ENCODE peak calls at places on chromosome 22, in four cellular contexts. J is NB4, B is K562, I is GM12878. S is an unnamed sample.

GRCh38 chr22:48167238-48167637 is 1404.8 kb downstream of the TBC1D22A start:
- DNase-seq in I (no peak), J (peak), B (peak), S (no peak)

GRCh38 chr22:23564276-23564675 is 15.8 kb downstream of the IGLL1 start:
- DNase-seq in J (no peak), I (no peak), B (no peak), S (no peak)

GRCh38 chr22:49296561-49296960 is 531.1 kb downstream of the BRD1 start:
- DNase-seq in I (no peak), B (no peak), J (no peak), S (no peak)

GRCh38 chr22:50059185-50059880 is 1.2 kb upstream of the TTLL8 start:
- DNase-seq in I (no peak), J (peak), B (peak), S (peak)

GRCh38 chr22:44438056-44438455 is 60.0 kb downstream of the RTL6 start:
- DNase-seq in I (no peak), B (peak), J (no peak), S (no peak)

GRCh38 chr22:26785942-26786341 is 128.6 kb downstream of the MIAT start:
- DNase-seq in J (no peak), B (no peak), I (peak), S (no peak)

GRCh38 chr22:26168934-26169311 is 339 bp upstream of the SEZ6L start:
- DNase-seq in J (no peak), I (no peak), B (no peak), S (no peak)

GRCh38 chr22:26763633-26764295 is 106.4 kb downstream of the MIAT start:
- DNase-seq in B (no peak), I (no peak), J (no peak), S (no peak)

GRCh38 chr22:49395617-49396016 is 432.1 kb downstream of the BRD1 start:
- DNase-seq in J (no peak), I (no peak), B (no peak), S (no peak)

GRCh38 chr22:49541451-49542230 is 286.0 kb downstream of the BRD1 start:
- DNase-seq in I (no peak), B (no peak), J (no peak), S (no peak)

GRCh38 chr22:36048911-36049677 is 20.5 kb upstream of the RBFOX2 start:
- DNase-seq in I (no peak), B (peak), J (no peak), S (no peak)

GRCh38 chr22:22139364-22139763 is 105.2 kb upstream of the VPREB1 start:
- DNase-seq in J (no peak), I (no peak), B (no peak), S (no peak)

GRCh38 chr22:44623771-44624510 is 78.1 kb upstream of the PRR5 start:
- DNase-seq in J (peak), I (no peak), B (peak), S (no peak)

GRCh38 chr22:18024276-18024939 is at the start of gene MICAL3:
- DNase-seq in I (no peak), J (peak), B (peak), S (peak)

GRCh38 chr22:41908409-41909289 is 6.2 kb downstream of the SHISA8 start:
- DNase-seq in B (no peak), J (no peak), I (no peak), S (no peak)

GRCh38 chr22:47054231-47055072 is 292.0 kb downstream of the TBC1D22A start:
- DNase-seq in B (no peak), J (no peak), I (no peak), S (no peak)

GRCh38 chr22:47056361-47056760 is 293.9 kb downstream of the TBC1D22A start:
- DNase-seq in J (no peak), I (no peak), B (no peak), S (no peak)

GRCh38 chr22:47055921-47056320 is 293.5 kb downstream of the TBC1D22A start:
- DNase-seq in B (no peak), J (no peak), I (no peak), S (no peak)

GRCh38 chr22:47055073-47055355 is 292.6 kb downstream of the TBC1D22A start:
- DNase-seq in J (no peak), B (no peak), I (no peak), S (no peak)

DNA sequence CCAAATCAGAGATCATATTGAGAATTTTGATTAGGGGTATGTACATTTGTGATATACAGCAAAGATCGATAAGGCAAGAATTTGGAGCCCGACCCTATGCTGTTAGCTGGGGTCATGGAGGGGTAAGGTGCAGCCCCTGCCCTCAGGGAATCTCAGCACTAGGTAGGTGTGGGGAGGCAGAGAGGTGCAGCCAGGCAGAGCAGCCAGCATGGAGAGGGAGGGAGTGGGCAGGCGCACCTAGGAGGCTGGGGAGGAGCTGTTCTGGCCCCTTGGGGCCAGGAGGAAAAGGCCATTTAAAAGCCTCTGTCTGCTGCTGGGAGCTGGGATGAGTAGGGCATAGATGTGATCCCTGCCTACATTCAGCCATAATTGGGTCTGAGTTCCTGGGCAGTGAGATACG is 293.0 kb downstream of the TBC1D22A start:
- DNase-seq in J (no peak), B (no peak), I (no peak), S (no peak)
- TF ChIP-seq MYC in J (no peak), B (no peak), I (no peak), S (no peak)

GRCh38 chr22:19057999-19058491 is 64.2 kb downstream of the DGCR2 start:
- DNase-seq in J (no peak), I (no peak), B (no peak), S (no peak)
- TF ChIP-seq MYC in J (no peak), I (no peak), B (no peak), S (no peak)

GRCh38 chr22:43263645-43264514 is 76.9 kb upstream of the TTLL12 start:
- DNase-seq in J (peak), B (peak), I (peak), S (peak)

GRCh38 chr22:43260346-43260745 is 73.4 kb upstream of the TTLL12 start:
- DNase-seq in I (no peak), J (no peak), B (no peak), S (no peak)

GRCh38 chr22:43257549-43257948 is 70.6 kb upstream of the TTLL12 start:
- DNase-seq in B (no peak), I (no peak), J (no peak), S (peak)

GRCh38 chr22:43262990-43263644 is 76.2 kb upstream of the TTLL12 start:
- DNase-seq in I (peak), J (peak), B (peak), S (no peak)

DNA sequence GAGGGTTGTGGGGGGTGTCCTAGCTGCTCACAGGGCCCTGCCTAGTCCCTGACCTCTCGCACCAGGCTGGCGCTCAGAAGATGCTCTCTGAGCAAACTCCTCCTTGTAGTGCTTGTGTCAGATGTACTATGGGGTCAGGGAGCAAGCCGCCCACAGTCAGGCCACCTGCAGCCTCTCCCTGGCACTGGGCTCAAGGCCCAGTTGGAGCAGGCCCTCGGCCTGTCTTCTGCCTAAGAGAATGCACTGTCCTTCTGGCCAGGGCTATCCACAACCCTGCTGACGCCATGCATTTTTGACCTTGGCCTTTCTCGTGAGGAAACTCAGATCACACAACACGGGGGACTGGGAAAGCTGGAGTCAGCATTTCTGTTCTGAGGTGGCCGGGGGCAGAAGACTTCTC is 73.9 kb upstream of the TTLL12 start:
- DNase-seq in B (no peak), I (no peak), J (no peak), S (no peak)
- TF ChIP-seq MYC in B (no peak), I (no peak), J (no peak), S (no peak)

GRCh38 chr22:34878996-34879395 is 187.0 kb upstream of the ISX start:
- DNase-seq in J (no peak), B (no peak), I (no peak), S (no peak)
- TF ChIP-seq MYC in J (no peak), B (no peak), I (no peak), S (no peak)

DNA sequence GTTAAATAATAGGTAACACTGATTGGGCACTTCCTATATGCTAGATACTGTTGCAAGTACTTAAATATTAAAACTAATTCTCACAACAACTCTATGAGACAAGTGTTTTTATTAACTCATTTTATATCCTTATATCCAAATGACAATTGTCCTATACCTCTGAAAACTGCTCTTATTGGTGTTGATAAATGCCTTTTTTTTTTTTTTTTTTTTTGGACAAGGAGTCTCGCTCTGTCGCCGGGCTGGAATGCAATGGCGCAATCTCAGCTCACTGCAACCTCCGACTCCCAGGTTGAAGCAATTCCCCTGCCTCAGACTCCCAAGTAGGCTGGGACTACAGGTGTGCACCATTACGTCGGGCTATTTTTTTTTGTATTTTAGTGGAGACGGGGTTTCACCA is 41.6 kb downstream of the MRTFA start:
- DNase-seq in I (no peak), B (no peak), J (no peak), S (no peak)
- TF ChIP-seq MYC in I (no peak), B (no peak), J (no peak), S (no peak)

DNA sequence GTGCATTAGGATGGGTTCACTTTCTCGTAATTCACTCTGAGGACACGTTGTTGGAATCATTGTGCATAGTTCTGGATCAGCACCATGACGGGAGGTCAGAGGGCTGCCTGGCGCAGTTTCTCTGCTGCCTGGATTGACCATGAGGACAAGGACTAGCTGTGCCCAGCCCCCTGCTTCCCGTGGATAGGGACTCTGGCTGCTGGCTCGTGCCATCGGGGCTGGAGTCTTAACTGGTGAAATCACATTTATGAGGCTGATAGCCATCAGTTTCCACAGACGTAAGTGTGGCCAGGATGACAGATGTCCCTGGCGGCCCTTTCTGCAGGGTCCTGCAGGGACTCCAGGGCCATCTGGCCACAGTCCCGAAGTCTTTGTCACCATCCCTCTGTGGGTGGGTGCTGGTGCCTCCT is 24.1 kb upstream of the GRAMD4 start:
- DNase-seq in I (no peak), J (no peak), B (no peak), S (no peak)
- TF ChIP-seq MYC in I (no peak), J (no peak), B (no peak), S (no peak)

DNA sequence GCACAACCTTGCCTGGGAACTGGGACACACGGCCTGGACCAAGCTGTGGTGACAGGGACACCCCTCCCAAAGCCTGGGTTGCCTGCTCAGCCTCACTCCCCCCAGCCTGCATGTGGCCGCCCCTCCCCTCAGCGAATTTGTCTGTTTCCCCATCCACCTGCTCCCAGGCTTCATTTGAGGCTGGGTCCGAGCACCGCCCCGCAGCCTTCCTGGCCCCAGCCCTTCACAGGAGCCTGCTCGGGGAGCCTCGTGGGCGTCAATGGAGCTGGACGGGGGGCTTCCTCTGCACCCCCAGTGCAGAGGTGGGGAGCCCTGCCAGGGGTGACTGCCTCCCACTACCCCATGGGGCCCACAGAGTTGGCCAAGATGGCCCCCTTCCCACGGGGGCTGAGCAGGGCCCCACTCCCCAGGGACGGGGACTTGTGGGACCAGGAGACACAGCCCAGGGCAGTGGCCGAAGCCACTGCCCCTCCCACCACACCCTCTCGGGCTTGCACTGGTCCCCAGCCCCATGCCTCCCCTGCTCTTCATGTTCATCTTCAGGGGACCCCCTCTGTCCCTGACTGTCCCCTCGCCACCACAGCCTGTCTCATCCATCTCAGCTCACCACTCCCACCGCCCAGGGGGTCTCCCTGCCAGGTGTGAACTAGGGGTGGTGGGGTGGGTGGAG is 91.7 kb downstream of the WNT7B start:
- DNase-seq in I (no peak), B (no peak), J (no peak), S (no peak)
- TF ChIP-seq MYC in I (no peak), B (no peak), J (no peak), S (no peak)

GRCh38 chr22:19879248-19879575 is 24.5 kb upstream of the GNB1L start:
- DNase-seq in J (no peak), I (no peak), B (no peak), S (no peak)

GRCh38 chr22:19878461-19879247 is 24.0 kb upstream of the GNB1L start:
- DNase-seq in B (no peak), I (no peak), J (no peak), S (no peak)

GRCh38 chr22:19876941-19877625 is 22.4 kb upstream of the GNB1L start:
- DNase-seq in B (no peak), I (no peak), J (no peak), S (no peak)

GRCh38 chr22:19876314-19876940 is 21.8 kb upstream of the GNB1L start:
- DNase-seq in B (no peak), I (no peak), J (no peak), S (peak)

DNA sequence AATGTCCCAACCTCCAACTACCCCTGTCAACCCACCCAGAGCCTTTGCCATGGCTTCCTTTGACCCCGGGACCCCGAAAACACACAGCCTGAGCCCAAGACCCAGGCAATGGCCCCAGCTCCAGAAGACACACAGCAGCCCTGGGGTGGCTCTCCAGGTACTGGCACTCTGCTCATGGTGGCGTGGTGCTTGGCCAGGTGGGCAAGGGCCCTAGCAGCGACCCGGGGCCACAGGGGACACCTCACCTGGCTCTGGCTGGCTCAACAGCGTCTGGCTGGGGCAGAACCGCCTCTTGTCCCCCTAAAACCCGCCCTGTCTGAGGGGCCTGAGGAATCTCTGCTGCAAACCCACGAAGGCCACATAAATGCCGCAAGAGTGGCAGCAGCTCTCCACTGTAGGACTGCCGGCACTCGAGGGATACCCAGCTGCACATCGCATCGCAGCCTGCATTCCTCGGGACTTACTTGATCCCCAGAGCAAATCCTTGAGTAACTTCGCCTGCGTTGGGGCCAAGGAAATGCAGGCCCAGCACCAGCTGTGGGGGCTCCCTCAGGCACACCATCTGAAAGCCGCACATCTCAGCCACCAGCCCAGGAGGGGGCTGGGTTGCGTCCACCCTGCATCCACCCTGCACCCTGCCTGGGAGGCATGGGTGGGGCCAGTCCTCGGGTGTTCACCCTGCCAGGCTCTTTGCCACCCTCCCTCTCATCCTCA is 23.1 kb upstream of the GNB1L start:
- DNase-seq in B (no peak), J (no peak), I (no peak), S (no peak)
- TF ChIP-seq MYC in B (no peak), J (no peak), I (no peak), S (no peak)

GRCh38 chr22:33873186-33873585 is 47.1 kb downstream of the LARGE1 start:
- DNase-seq in I (no peak), B (no peak), J (no peak), S (no peak)

GRCh38 chr22:33871935-33872334 is 48.3 kb downstream of the LARGE1 start:
- DNase-seq in J (peak), I (no peak), B (no peak), S (no peak)

GRCh38 chr22:33867118-33867863 is 53.0 kb downstream of the LARGE1 start:
- DNase-seq in B (no peak), J (peak), I (no peak), S (no peak)

GRCh38 chr22:33866521-33866920 is 53.8 kb downstream of the LARGE1 start:
- DNase-seq in I (no peak), B (no peak), J (no peak), S (no peak)

GRCh38 chr22:33869946-33870345 is 50.3 kb downstream of the LARGE1 start:
- DNase-seq in I (no peak), J (no peak), B (no peak), S (no peak)
- TF ChIP-seq MYC in I (no peak), J (no peak), B (no peak), S (no peak)

GRCh38 chr22:30640361-30640760 is 4.8 kb downstream of the SLC35E4 start:
- DNase-seq in J (no peak), B (no peak), I (no peak), S (no peak)

GRCh38 chr22:30646518-30647160 is 11.1 kb downstream of the SLC35E4 start:
- DNase-seq in B (no peak), I (no peak), J (no peak), S (no peak)

GRCh38 chr22:30647536-30647935 is 12.0 kb downstream of the SLC35E4 start:
- DNase-seq in J (peak), I (no peak), B (no peak), S (no peak)

GRCh38 chr22:30640839-30641430 is 5.4 kb downstream of the SLC35E4 start:
- DNase-seq in B (no peak), J (no peak), I (no peak), S (no peak)

GRCh38 chr22:30643055-30643875 is 7.7 kb downstream of the SLC35E4 start:
- DNase-seq in B (no peak), J (no peak), I (no peak), S (no peak)
- TF ChIP-seq MYC in B (no peak), J (no peak), I (no peak), S (no peak)